ENCODE peak calls at places on chromosomes 2 and 18, in nine cellular contexts. D is transverse colon, G is heart left ventricle, U is small intestine, E is astrocyte, W is HFF-Myc, M is cardiac fibroblast, J is A549, A is upper lobe of right lung. Y is an unnamed sample.

GRCh38 chr2:27622921-27623384 is 5.9 kb downstream of the CCDC121 start:
- DNase-seq in D (no peak), G (no peak), U (no peak), E (peak), W (no peak), M (peak), J (no peak), A (no peak), Y (peak)

GRCh38 chr18:76981388-76981968 is 151.1 kb downstream of the MBP start:
- DNase-seq in D (peak), G (no peak), U (peak), E (no peak), W (no peak), M (no peak), J (no peak), A (no peak), Y (peak)

GRCh38 chr2:141611981-141612380 is 518.8 kb downstream of the LRP1B start:
- DNase-seq in D (no peak), G (no peak), U (no peak), E (peak), W (no peak), M (peak), J (no peak), A (no peak), Y (peak)

GRCh38 chr2:199624958-199625357 is 167.2 kb upstream of the SATB2 start:
- DNase-seq in D (no peak), G (no peak), U (no peak), E (no peak), W (no peak), M (no peak), J (no peak), A (no peak), Y (no peak)

GRCh38 chr2:210496512-210496911 is 20.0 kb upstream of the LANCL1 start:
- DNase-seq in D (no peak), G (no peak), U (no peak), E (no peak), W (no peak), M (no peak), J (no peak), A (no peak), Y (no peak)

GRCh38 chr2:72887032-72887835 is at the start of gene SPR:
- DNase-seq in D (peak), G (peak), U (peak), E (peak), W (no peak), M (peak), J (peak), A (peak), Y (peak)

GRCh38 chr18:75127143-75128021 is 81.6 kb downstream of the PTGR3 start:
- DNase-seq in D (peak), G (no peak), U (peak), E (no peak), W (no peak), M (no peak), J (no peak), A (peak), Y (no peak)

GRCh38 chr2:214649440-214650205 is 159.9 kb downstream of the BARD1 start:
- DNase-seq in D (no peak), G (no peak), U (no peak), E (peak), W (no peak), M (peak), J (no peak), A (no peak), Y (peak)

GRCh38 chr2:171893824-171894611 is at the start of gene SLC25A12:
- DNase-seq in D (peak), G (peak), U (peak), E (peak), W (peak), M (peak), J (peak), A (peak), Y (peak)

GRCh38 chr2:150517951-150518680 is 30.6 kb upstream of the RND3 start:
- DNase-seq in D (no peak), G (no peak), U (no peak), E (peak), W (no peak), M (peak), J (no peak), A (no peak), Y (peak)

GRCh38 chr18:68699043-68699442 is 15.9 kb downstream of the TMX3 start:
- DNase-seq in D (no peak), G (no peak), U (no peak), E (no peak), W (no peak), M (peak), J (no peak), A (no peak), Y (peak)

GRCh38 chr2:226733927-226734564 is 65.6 kb downstream of the IRS1 start:
- DNase-seq in D (no peak), G (no peak), U (no peak), E (no peak), W (no peak), M (peak), J (no peak), A (no peak), Y (no peak)

GRCh38 chr2:120499784-120500495 is 154.0 kb downstream of the INHBB start:
- DNase-seq in D (no peak), G (peak), U (no peak), E (no peak), W (no peak), M (no peak), J (no peak), A (peak), Y (no peak)

GRCh38 chr18:57727952-57728807 is 74.9 kb downstream of the ATP8B1 start:
- DNase-seq in D (no peak), G (no peak), U (no peak), E (peak), W (no peak), M (peak), J (no peak), A (no peak), Y (peak)

GRCh38 chr2:157471078-157471477 is 27.2 kb upstream of the CYTIP start:
- DNase-seq in D (no peak), G (no peak), U (no peak), E (no peak), W (no peak), M (no peak), J (no peak), A (no peak), Y (no peak)

GRCh38 chr18:59777636-59778035 is 80.4 kb upstream of the CCBE1 start:
- DNase-seq in D (no peak), G (no peak), U (no peak), E (no peak), W (no peak), M (no peak), J (no peak), A (no peak), Y (no peak)

GRCh38 chr2:36362291-36362690 is 6.7 kb downstream of the CRIM1 start:
- DNase-seq in D (no peak), G (no peak), U (no peak), E (peak), W (no peak), M (peak), J (no peak), A (no peak), Y (peak)

GRCh38 chr2:118973542-118973951 is 31.6 kb downstream of the MARCO start:
- DNase-seq in D (no peak), G (peak), U (no peak), E (no peak), W (no peak), M (peak), J (no peak), A (peak), Y (no peak)

GRCh38 chr2:200068642-200069041 is 113.3 kb downstream of the MAIP1 start:
- DNase-seq in D (no peak), G (no peak), U (no peak), E (no peak), W (no peak), M (no peak), J (no peak), A (no peak), Y (no peak)

GRCh38 chr2:235724964-235725603 is 231.2 kb downstream of the AGAP1 start:
- DNase-seq in D (peak), G (peak), U (no peak), E (no peak), W (peak), M (peak), J (no peak), A (no peak), Y (peak)

GRCh38 chr2:206031950-206032567 is 53.9 kb downstream of the INO80D start:
- DNase-seq in D (no peak), G (no peak), U (no peak), E (no peak), W (no peak), M (no peak), J (no peak), A (no peak), Y (no peak)

GRCh38 chr2:33032245-33032644 is 85.5 kb downstream of the LTBP1 start:
- DNase-seq in D (no peak), G (no peak), U (no peak), E (no peak), W (no peak), M (no peak), J (no peak), A (no peak), Y (no peak)

GRCh38 chr2:74507926-74508520 is 528 bp upstream of the PCGF1 start:
- DNase-seq in D (peak), G (peak), U (peak), E (no peak), W (peak), M (peak), J (no peak), A (peak), Y (peak)

GRCh38 chr2:57890993-57891688 is 155.5 kb upstream of the VRK2 start:
- DNase-seq in D (peak), G (no peak), U (peak), E (no peak), W (no peak), M (peak), J (no peak), A (no peak), Y (peak)

GRCh38 chr18:2988041-2988794 is 24.7 kb downstream of the LPIN2 start:
- DNase-seq in D (no peak), G (no peak), U (no peak), E (peak), W (no peak), M (peak), J (no peak), A (no peak), Y (peak)

GRCh38 chr2:199850718-199851498 is at the start of gene FTCDNL1:
- DNase-seq in D (peak), G (peak), U (peak), E (peak), W (no peak), M (peak), J (peak), A (peak), Y (peak)

GRCh38 chr2:204681412-204681811 is 136.1 kb downstream of the PARD3B start:
- DNase-seq in D (no peak), G (no peak), U (no peak), E (peak), W (no peak), M (peak), J (no peak), A (no peak), Y (peak)

GRCh38 chr2:230721712-230722111 is 9.1 kb downstream of the CAB39 start:
- DNase-seq in D (no peak), G (no peak), U (no peak), E (peak), W (no peak), M (peak), J (no peak), A (no peak), Y (peak)

DNA sequence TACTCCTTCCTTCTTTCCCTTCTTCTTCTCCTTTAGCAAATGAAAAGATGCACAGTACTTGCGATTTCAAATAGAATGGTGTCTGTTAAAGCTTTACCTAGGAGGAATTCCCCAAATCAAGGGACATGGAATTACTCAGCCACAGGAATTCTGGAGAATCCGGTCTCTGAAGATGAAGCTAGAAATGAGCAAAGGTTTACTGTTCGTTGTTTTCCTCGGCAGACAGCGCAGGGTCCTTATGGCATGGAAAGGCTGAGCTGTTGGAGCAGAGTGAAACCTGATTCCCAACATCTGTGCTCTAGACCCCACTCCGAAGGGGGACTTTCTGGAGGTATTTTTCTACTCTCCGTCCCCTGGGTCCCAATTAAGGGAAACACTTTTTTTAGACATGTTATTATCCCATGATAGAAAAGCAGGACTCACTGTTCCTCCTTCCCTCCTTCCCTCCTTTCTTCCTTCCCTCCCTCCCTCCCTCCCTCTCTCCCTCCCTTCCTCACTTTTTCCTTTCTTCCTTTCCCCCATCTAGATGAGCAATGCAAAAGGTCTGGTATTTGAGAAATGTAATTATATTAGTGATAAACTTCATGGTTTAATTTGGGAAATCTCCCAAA is 47.1 kb downstream of the CDCA7 start:
- DNase-seq in D (no peak), G (no peak), U (no peak), E (no peak), W (no peak), M (peak), J (no peak), A (no peak), Y (peak)
- H3K4me3 ChIP-seq in D (no peak), G (peak), U (no peak), E (peak), W (peak), M (no peak), J (peak), A (no peak), Y (peak)

DNA sequence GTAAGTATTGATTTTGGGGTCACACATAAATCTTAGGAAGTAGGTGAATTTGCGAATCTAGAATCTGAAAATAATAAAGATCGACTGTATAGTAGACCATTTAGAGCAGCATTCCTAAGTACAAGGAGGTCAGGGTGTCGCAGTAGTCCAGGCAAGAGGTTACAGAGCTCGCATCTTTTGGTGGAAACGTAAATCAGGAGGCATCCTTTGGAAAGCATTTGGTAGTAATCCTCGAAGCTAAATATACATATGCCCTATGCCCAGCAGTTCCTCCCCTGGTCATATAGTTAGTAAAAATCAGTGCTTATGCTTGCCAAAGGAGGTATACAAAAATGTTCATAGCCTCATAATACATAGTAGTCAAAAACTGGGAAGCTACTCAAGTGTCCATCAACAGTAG is 108.0 kb upstream of the MYCN start:
- DNase-seq in D (no peak), G (no peak), U (no peak), E (no peak), W (no peak), M (no peak), J (no peak), A (no peak), Y (no peak)
- H3K4me3 ChIP-seq in D (no peak), G (no peak), U (no peak), E (no peak), W (no peak), M (no peak), J (no peak), A (no peak), Y (no peak)

DNA sequence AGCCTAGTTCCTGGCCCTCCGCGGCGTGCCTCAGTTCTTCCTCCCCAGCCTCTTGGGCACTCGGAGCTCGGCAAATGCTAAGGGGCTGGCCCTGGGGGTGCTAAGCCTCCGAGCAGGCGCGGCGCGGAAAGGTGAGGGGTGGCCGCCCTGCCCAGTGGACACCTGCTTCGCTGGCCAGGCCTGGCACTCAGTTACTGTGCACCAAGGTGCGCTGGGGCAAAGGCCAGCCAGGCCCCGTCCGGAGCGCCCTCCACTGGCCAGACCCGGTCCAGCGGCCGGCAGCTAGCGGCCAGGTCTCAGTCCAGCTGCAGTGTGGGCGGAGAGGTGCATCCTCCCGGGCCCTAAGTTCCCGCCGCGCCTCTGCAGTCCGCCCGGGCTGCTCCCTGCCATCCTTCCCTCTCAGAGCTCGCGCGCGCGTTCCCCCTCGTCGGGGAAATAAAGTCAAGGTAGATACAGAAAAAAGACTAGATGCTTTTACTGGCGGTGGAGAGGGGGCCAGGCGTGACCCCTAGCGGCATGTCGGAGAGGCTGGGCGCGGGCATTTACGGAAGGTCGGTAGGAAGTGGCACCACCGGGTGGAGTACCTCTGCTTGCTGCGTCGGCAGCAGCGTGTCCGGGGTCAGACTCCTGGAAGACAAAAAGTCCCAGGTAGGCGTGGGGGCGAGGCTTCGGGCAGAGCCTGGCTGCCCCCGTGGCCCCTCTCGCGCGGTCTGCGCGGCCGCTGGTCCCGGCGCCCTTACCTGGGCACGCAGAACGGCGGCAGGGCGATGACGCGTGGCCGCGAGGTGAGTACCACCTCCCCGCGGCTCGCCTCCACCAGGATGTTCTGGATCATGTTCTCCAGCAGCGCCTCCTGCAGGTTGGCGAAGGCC is 9.4 kb upstream of the CRYBA2 start:
- DNase-seq in D (peak), G (no peak), U (peak), E (no peak), W (no peak), M (peak), J (peak), A (peak), Y (peak)
- H3K4me3 ChIP-seq in D (peak), G (no peak), U (peak), E (no peak), W (no peak), M (no peak), J (peak), A (peak), Y (no peak)

GRCh38 chr18:40553029-40553428 is 1402.0 kb upstream of the PIK3C3 start:
- DNase-seq in D (no peak), G (no peak), U (no peak), E (no peak), W (no peak), M (no peak), J (no peak), A (no peak), Y (no peak)
- H3K4me3 ChIP-seq in D (no peak), G (no peak), U (no peak), E (no peak), W (no peak), M (no peak), J (no peak), A (no peak), Y (no peak)

DNA sequence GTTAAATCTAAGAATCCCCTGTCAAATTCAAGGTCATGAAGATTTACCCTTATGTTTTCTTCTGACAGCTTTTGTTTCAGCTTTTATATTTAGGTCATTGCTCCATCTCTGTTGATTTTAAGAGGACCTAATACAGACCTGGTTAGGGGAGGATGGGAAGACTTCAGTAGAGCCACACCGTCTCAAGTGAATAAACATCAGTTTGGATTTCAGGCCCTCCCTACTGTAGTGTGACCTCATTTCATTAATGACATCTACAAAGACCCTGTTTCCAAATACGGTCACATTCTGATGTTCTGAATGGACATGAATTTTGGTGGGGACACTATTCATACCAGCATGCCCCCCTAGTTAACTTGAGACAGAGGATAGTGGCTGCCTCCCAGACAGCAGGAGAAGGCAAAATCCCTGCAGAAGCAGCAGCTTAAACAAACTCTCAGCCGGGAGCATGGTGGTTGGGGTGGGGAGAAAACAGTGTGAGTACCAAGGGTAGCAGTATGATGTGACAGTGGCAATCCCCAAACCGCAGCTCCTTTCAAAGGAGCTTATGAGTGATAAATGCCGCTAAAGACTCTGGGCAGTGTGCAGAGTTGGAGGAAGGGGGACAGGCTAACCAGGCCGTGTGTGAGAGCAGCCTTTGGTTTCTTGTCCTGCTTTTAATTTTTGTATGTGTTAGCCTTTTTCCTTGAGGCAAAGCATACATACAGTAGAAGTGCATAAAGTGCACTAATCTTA is 65.9 kb upstream of the TNP1 start:
- DNase-seq in D (no peak), G (no peak), U (no peak), E (no peak), W (no peak), M (no peak), J (no peak), A (no peak), Y (no peak)
- H3K4me3 ChIP-seq in D (no peak), G (no peak), U (no peak), E (no peak), W (no peak), M (no peak), J (no peak), A (no peak), Y (no peak)

DNA sequence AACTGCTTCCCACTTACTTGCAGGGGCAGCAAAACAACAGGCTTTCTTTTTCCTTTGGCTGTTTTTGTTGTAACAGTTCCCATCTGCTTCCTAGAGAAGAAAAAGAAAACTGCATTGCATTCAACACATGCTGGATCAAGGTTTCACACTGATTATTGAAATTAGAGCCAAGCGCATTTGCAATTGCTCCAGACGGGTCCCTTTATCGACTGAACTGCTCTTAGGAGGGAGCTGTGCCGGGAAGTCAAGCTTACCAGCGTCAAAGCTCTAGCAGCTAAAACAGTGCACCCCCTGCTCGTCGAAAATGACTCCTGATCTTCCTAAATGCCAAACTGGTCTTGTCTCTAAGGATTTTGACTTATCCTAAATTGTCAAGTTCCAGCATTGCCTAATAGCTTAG is 164.0 kb upstream of the SESTD1 start:
- DNase-seq in D (no peak), G (no peak), U (no peak), E (no peak), W (no peak), M (no peak), J (no peak), A (no peak), Y (peak)
- H3K4me3 ChIP-seq in D (no peak), G (peak), U (no peak), E (peak), W (no peak), M (no peak), J (no peak), A (no peak), Y (peak)

Y was measured in choroid plexus epithelial cell.